ENCODE peak calls at places on chromosome 20, in four cellular contexts. W, O, F and I are unnamed samples. For H3K27me3, the result is how much of the 10 kb centered on the place peaks cover.

GRCh38 chr20:50186151-50186885 is 4.3 kb upstream of the CEBPB start:
- DNase-seq in W (peak), O (peak), F (peak), I (peak)

GRCh38 chr20:63518946-63519764 is 1.4 kb upstream of the PPDPF start:
- DNase-seq in W (no peak), O (no peak), F (no peak), I (no peak)

GRCh38 chr20:37511605-37512275 is 9.3 kb upstream of the NNAT start:
- DNase-seq in W (no peak), O (no peak), F (peak), I (no peak)

GRCh38 chr20:15860850-15861249 is 712.4 kb downstream of the KIF16B start:
- DNase-seq in W (no peak), O (no peak), F (no peak), I (no peak)

GRCh38 chr20:60039526-60039925 is 81.3 kb downstream of the CDH26 start:
- DNase-seq in W (no peak), O (no peak), F (no peak), I (no peak)

GRCh38 chr20:36035720-36036119 is 67.3 kb downstream of the CNBD2 start:
- DNase-seq in W (no peak), O (no peak), F (no peak), I (no peak)

GRCh38 chr20:59591061-59591460 is 13.3 kb upstream of the PHACTR3 start:
- DNase-seq in W (no peak), O (no peak), F (no peak), I (no peak)

GRCh38 chr20:45306431-45306982 is at the start of gene RBPJL:
- DNase-seq in W (no peak), O (no peak), F (peak), I (no peak)

GRCh38 chr20:44700306-44700705 is 14.9 kb upstream of the CCN5 start:
- DNase-seq in W (no peak), O (no peak), F (no peak), I (no peak)

GRCh38 chr20:50911030-50911429 is 20.2 kb downstream of the ADNP start:
- DNase-seq in W (no peak), O (no peak), F (no peak), I (no peak)

GRCh38 chr20:43936805-43937204 is 22.2 kb downstream of the TOX2 start:
- DNase-seq in W (no peak), O (no peak), F (no peak), I (no peak)

GRCh38 chr20:25623225-25623735 is 534 bp downstream of the NANP start:
- DNase-seq in W (peak), O (peak), F (peak), I (peak)

GRCh38 chr20:43800186-43800585 is 73.4 kb upstream of the GTSF1L start:
- DNase-seq in W (no peak), O (no peak), F (no peak), I (no peak)

GRCh38 chr20:58473818-58474425 is 41.3 kb downstream of the APCDD1L start:
- DNase-seq in W (no peak), O (no peak), F (no peak), I (no peak)

GRCh38 chr20:43911066-43911465 is 3.6 kb upstream of the TOX2 start:
- DNase-seq in W (no peak), O (no peak), F (peak), I (no peak)

GRCh38 chr20:44720994-44721784 is 6.0 kb downstream of the CCN5 start:
- DNase-seq in W (no peak), O (no peak), F (peak), I (no peak)

GRCh38 chr20:25408170-25408547 is 686 bp downstream of the GINS1 start:
- DNase-seq in W (no peak), O (no peak), F (peak), I (no peak)

GRCh38 chr20:43584448-43585138 is 6.1 kb upstream of the IFT52 start:
- DNase-seq in W (no peak), O (no peak), F (peak), I (no peak)

GRCh38 chr20:63572788-63573738 is 976 bp downstream of the HELZ2 start:
- DNase-seq in W (no peak), O (no peak), F (peak), I (no peak)

GRCh38 chr20:37919389-37920040 is 16.6 kb downstream of the VSTM2L start:
- DNase-seq in W (no peak), O (no peak), F (no peak), I (no peak)

GRCh38 chr20:50189681-50190250 is 864 bp upstream of the CEBPB start:
- DNase-seq in W (peak), O (peak), F (peak), I (no peak)

GRCh38 chr20:63967330-63968135 is 2.2 kb downstream of the ZNF512B start:
- DNase-seq in W (no peak), O (peak), F (no peak), I (no peak)

GRCh38 chr20:35680464-35681183 is 15.9 kb upstream of the CPNE1 start:
- DNase-seq in W (no peak), O (no peak), F (no peak), I (no peak)

GRCh38 chr20:41453006-41453950 is 86.7 kb upstream of the EMILIN3 start:
- DNase-seq in W (no peak), O (no peak), F (no peak), I (no peak)

GRCh38 chr20:5662769-5663168 is 87.4 kb upstream of the SHLD1 start:
- DNase-seq in W (no peak), O (no peak), F (no peak), I (no peak)
- H3K27ac ChIP-seq in W (no peak), O (no peak), F (no peak), I (no peak)

GRCh38 chr20:21396045-21396893 is 1.1 kb downstream of the NKX2-4 start:
- DNase-seq in W (no peak), O (no peak), F (no peak), I (no peak)

GRCh38 chr20:21398109-21398480 is 769 bp upstream of the NKX2-4 start:
- DNase-seq in W (no peak), O (no peak), F (no peak), I (no peak)

GRCh38 chr20:21395666-21396044 is 1.7 kb downstream of the NKX2-4 start:
- DNase-seq in W (no peak), O (no peak), F (peak), I (no peak)

GRCh38 chr20:21397341-21398108 is at the start of gene NKX2-4:
- DNase-seq in W (no peak), O (no peak), F (no peak), I (no peak)

GRCh38 chr20:21396921-21397340 is 395 bp downstream of the NKX2-4 start:
- DNase-seq in W (peak), O (no peak), F (no peak), I (no peak)
- H3K4me3 ChIP-seq in W (peak), O (peak), F (no peak), I (peak)

GRCh38 chr20:9775176-9775575 is 63.7 kb downstream of the PAK5 start:
- DNase-seq in W (no peak), O (no peak), F (no peak), I (no peak)
- H3K27me3 ChIP-seq in W (under half), O (under half), F (under half), I (under half)

DNA sequence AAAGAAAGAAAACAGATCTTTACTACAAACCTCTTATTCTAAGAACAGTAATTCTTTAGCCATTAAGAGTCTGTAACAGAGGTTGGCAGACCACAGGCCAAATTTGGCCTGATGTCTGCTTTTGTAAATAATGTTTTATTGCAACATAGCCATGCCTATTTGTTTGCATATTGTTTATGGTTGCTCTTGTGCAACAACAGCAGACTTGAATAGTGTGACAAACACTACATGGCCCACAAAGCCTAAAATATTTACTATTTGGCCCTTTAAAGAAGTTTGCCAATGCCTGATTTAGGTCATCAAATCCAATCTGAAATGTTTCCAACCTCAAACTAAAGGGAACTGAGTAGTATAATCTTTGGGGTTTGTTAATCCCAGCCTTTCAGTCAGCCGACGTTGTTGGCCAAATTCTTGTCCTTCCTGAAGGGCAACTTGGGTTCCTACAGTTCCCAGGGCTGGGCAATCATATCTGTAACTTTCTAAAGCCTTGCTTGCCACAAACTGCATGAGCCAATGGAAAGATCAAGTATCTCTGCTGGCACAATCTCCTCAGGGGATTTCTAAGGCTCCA is 33.9 kb upstream of the TBC1D20 start:
- DNase-seq in W (no peak), O (no peak), F (peak), I (no peak)
- H3K27ac ChIP-seq in W (peak), O (peak), F (no peak), I (no peak)

GRCh38 chr20:47358052-47358671 is 1.7 kb upstream of the ZMYND8 start:
- DNase-seq in W (no peak), O (no peak), F (no peak), I (no peak)

GRCh38 chr20:47360207-47360488 is 3.6 kb upstream of the ZMYND8 start:
- DNase-seq in W (no peak), O (no peak), F (peak), I (peak)

GRCh38 chr20:47359533-47360206 is 3.2 kb upstream of the ZMYND8 start:
- DNase-seq in W (no peak), O (no peak), F (no peak), I (no peak)

GRCh38 chr20:47357296-47358051 is 975 bp upstream of the ZMYND8 start:
- DNase-seq in W (peak), O (peak), F (peak), I (peak)

GRCh38 chr20:47358672-47359532 is 2.4 kb upstream of the ZMYND8 start:
- DNase-seq in W (peak), O (peak), F (peak), I (peak)
- H3K4me3 ChIP-seq in W (peak), O (peak), F (peak), I (peak)

DNA sequence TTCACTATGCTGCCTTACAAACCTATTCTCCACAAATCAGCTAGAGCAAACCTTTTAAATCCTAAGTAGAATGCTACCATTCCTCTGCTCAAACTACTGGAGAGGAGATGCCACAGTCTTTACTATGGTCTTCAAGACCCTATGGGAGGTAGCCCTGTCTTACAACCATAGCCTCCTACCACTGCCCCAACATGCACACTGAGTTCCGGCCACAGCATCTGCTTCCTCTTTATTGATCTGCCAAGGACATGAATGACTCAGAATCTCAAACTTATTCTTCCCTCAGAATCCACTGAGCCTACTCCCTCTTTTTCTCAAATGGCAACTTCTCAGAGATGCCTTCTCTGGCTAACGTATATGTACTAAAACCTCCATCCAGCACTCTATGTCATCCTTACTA is 12.2 kb upstream of the ANKEF1 start:
- DNase-seq in W (no peak), O (no peak), F (no peak), I (no peak)
- H3K27me3 ChIP-seq in W (under half), O (under half), F (under half), I (under half)

DNA sequence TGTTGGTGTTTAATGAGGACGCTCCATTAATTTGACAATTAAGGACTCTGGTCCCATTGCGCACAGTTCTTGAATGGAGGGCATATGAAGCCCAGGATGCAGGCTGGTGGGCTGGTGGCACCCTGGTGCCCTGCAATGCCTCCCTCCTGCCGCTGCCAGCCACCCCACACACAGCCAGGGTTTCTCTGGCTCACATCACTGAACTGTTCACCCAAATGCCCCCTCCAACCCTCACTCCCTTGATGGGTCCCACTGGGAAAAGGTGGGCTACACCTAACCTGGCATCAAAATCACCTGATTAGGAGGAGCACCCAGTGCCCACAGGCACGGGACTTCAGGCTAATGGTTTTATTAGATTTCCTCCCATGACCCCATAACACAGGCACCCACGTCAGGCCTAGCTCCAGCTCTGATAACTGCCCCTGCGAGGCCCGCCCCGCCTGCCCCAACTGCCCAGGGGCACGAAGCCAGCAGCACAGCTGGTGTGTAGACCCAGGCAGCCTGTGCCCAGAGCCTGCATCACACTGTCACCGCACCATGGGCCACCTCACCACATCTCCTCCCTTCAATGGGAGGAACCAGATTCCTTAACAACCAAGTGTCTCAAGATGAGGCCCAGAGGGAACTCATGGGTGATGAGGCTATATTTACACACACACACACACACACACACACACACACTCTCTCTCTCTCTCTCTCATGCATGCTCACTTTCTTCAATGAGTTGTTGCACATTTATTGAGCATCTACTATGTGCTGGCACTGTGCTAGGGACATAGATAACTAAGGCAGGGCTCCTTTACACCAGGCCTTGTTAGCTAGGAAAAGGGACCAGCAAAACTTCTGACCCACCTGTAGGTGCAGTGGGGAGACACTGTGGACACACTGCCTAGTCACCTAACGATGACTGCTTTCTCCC is 107.3 kb downstream of the NOL4L start:
- DNase-seq in W (no peak), O (peak), F (peak), I (no peak)
- H3K27ac ChIP-seq in W (no peak), O (peak), F (no peak), I (no peak)

GRCh38 chr20:62355527-62356142 is 11.5 kb downstream of the LAMA5 start:
- DNase-seq in W (peak), O (peak), F (peak), I (no peak)
- H3K4me3 ChIP-seq in W (peak), O (peak), F (peak), I (peak)

DNA sequence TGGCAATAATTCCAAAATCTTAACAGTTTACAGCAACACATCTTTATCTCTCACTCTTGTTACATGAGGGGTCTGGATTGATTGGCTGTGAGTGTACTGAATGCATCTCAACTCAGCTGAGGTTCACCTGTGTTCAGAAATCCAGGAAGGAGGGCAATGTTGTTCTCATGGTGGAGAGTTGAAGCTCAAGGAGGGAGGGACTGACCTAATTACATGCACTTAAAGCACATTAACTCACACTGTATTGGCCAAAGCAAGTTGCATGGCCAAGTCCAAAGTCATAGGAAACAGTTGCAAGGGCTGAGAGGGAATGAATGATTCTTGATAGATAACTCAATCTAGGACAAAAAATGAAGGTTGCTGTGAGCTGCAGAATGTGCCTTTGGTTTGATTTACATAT is 102.2 kb downstream of the DOK5 start:
- DNase-seq in W (no peak), O (no peak), F (no peak), I (no peak)
- H3K27me3 ChIP-seq in W (under half), O (under half), F (under half), I (under half)

DNA sequence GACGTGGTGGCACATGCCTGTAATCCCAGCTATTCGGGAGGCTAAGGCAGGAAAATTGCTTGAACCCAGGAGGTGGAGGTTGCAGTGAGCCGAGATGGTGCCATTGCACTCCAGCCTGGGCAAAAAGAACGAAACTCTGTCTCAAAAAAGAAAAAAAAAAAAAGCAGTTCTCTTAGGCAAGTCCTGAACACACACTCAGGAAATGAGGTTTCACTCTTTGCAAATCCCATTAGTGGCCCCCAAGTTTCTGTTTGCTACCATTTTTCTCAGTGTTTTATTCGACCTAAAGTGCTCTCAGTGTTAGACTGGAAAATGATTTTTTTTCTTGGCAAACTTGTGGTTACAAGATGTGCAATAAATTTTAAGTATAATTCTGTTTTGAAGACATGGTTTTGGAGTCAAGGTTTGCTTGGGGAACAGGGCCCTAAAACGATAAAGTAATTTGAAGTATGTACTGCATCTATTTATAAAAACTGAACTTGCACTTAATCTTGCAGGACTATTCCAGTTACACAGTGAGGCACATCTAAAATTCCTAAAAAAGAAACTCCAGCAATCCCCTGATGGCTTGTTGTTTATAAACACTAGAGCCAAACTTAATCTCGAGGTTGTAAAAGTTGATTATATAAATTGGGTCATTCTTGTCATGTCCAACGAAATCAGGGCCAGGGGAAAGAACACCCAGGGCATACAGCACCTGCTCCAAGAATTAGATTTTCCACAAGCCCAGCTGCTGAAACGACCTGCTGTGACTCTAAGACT is 42.6 kb downstream of the MAP1LC3A start:
- DNase-seq in W (no peak), O (no peak), F (peak), I (no peak)
- H3K27ac ChIP-seq in W (peak), O (peak), F (no peak), I (peak)